ENCODE peak calls at places on chromosome 10, in ten cellular contexts. R, N, K, G, P, V, X, Y, S and J are unnamed samples.

GRCh38 chr10:46329690-46330016 is 42.9 kb downstream of the ANTXRL start:
- DNase-seq in R (peak; percentile 67), N (no peak), K (no peak), G (no peak), P (no peak), V (no peak), X (peak; percentile 39), Y (no peak), S (no peak), J (no peak)

GRCh38 chr10:43857206-43857952 is 208.7 kb upstream of the ZNF32 start:
- DNase-seq in R (no peak), N (peak; percentile 30), K (no peak), G (peak; percentile 97), P (peak; percentile 66), V (no peak), X (no peak), Y (no peak), S (no peak), J (no peak)

GRCh38 chr10:71795248-71795647 is 21.9 kb upstream of the VSIR start:
- DNase-seq in R (peak; percentile 86), N (peak; percentile 38), K (peak; percentile 49), G (peak; percentile 18), P (no peak), V (no peak), X (no peak), Y (no peak), S (no peak), J (no peak)

GRCh38 chr10:126598009-126598408 is 72.5 kb downstream of the C10orf90 start:
- DNase-seq in R (peak; percentile 89), N (peak; percentile 75), K (peak; percentile 56), G (peak; percentile 26), P (no peak), V (no peak), X (no peak), Y (no peak), S (no peak), J (peak; percentile 11)

GRCh38 chr10:68327889-68328786 is 3.7 kb upstream of the HNRNPH3 start:
- DNase-seq in R (no peak), N (no peak), K (peak; percentile 24), G (peak; percentile 68), P (no peak), V (no peak), X (no peak), Y (no peak), S (no peak), J (no peak)

GRCh38 chr10:80966326-80966986 is 428.8 kb downstream of the SH2D4B start:
- DNase-seq in R (no peak), N (no peak), K (no peak), G (no peak), P (no peak), V (no peak), X (no peak), Y (no peak), S (no peak), J (no peak)

GRCh38 chr10:17147884-17148494 is 18.4 kb upstream of the CUBN start:
- DNase-seq in R (no peak), N (no peak), K (no peak), G (no peak), P (no peak), V (no peak), X (no peak), Y (no peak), S (no peak), J (no peak)

GRCh38 chr10:87608756-87609155 is 50.9 kb upstream of the PAPSS2 start:
- DNase-seq in R (no peak), N (no peak), K (peak; percentile 80), G (no peak), P (no peak), V (no peak), X (no peak), Y (no peak), S (no peak), J (no peak)

GRCh38 chr10:29496341-29497162 is 138.2 kb downstream of the SVIL start:
- DNase-seq in R (peak; percentile 96), N (peak; percentile 71), K (peak; percentile 71), G (peak; percentile 52), P (no peak), V (peak; percentile 76), X (peak; percentile 80), Y (peak; percentile 40), S (peak; percentile 86), J (peak; percentile 61)

DNA sequence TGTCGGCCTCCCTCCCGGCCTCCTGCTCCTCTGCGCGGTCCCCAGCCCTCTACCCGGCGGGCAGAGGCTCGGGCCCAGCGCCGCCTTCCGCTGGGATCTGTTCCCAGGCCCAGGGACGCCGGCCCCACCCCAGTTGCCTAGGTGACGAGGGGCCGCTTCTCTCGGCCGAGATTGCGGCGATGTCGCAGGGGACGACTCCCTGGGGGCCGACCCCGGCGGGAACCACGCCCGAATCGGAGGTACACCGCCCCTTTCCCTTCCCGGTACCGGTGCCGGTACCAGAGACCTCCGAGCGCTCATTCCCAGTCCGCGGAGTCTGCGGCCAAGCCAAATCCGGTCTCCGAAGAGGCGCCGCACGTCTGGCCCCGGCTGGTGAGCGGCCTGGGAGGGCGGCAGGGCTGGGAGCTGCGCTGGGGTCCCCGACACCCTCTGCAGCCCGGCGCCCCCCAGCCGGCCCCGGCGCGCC is at the start of gene CABCOCO1:
- DNase-seq in R (peak; percentile 93), N (peak; percentile 91), K (peak; percentile 48), G (peak; percentile 71), P (no peak), V (peak; percentile 42), X (peak; percentile 69), Y (no peak), S (peak; percentile 79), J (no peak)
- TF ChIP-seq CTCF in R (peak; percentile 48), N (peak; percentile 55), K (peak; percentile 17), G (peak; percentile 17), P (peak; percentile 28), V (peak; percentile 12), X (peak; percentile 31), Y (no peak), S (peak; percentile 9), J (no peak)

DNA sequence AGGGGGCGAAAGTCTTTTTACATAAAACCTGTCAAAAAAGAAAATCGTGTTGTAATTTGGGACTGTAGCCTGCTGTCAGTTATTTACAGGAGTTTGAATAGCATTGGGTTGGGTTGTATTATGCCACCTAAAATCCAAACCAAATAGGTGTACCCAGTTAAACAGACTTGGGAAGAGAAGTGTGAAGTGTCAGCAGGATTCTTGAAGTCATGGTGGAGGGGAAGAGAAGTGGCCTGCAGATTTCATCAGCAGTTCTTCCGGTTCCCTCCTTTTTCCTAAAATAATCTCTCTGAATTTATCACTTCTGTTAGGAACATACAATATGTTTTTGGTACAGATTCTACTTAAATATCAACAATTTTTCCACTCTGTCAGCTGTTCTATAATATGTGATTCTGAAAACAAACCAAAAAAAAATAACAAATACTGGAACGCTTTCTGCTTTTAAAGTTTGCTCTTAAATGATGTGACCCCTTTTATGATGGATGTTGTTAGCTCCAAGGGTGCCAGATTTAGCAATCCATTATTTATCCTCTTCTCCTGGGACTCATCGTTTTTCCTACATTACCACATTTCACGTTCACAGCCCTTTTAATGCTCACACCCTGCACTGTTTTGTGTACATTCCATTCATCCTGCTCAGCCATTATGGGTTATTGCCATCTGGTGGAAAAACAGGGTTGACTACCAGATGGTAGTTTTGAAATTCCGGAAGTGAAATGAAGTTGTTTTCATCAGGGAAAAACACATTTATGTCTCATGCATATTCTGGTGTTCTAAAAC is 18.7 kb upstream of the ARHGAP12 start:
- DNase-seq in R (no peak), N (peak; percentile 86), K (peak; percentile 93), G (peak; percentile 91), P (peak; percentile 88), V (no peak), X (no peak), Y (no peak), S (no peak), J (no peak)
- TF ChIP-seq CTCF in R (no peak), N (peak; percentile 69), K (peak; percentile 67), G (peak; percentile 36), P (no peak), V (peak; percentile 39), X (peak; percentile 57), Y (peak; percentile 71), S (peak; percentile 48), J (no peak)

GRCh38 chr10:92421550-92421949 is 130.6 kb downstream of the MARCHF5 start:
- DNase-seq in R (no peak), N (no peak), K (no peak), G (no peak), P (no peak), V (no peak), X (no peak), Y (no peak), S (no peak), J (no peak)

GRCh38 chr10:92418891-92419290 is 127.9 kb downstream of the MARCHF5 start:
- DNase-seq in R (no peak), N (no peak), K (no peak), G (no peak), P (no peak), V (no peak), X (no peak), Y (no peak), S (no peak), J (no peak)

GRCh38 chr10:92420554-92421275 is 129.7 kb downstream of the MARCHF5 start:
- DNase-seq in R (peak; percentile 73), N (no peak), K (no peak), G (no peak), P (no peak), V (no peak), X (no peak), Y (no peak), S (no peak), J (no peak)

GRCh38 chr10:92418221-92418620 is 127.3 kb downstream of the MARCHF5 start:
- DNase-seq in R (no peak), N (no peak), K (no peak), G (no peak), P (no peak), V (no peak), X (no peak), Y (no peak), S (no peak), J (no peak)

DNA sequence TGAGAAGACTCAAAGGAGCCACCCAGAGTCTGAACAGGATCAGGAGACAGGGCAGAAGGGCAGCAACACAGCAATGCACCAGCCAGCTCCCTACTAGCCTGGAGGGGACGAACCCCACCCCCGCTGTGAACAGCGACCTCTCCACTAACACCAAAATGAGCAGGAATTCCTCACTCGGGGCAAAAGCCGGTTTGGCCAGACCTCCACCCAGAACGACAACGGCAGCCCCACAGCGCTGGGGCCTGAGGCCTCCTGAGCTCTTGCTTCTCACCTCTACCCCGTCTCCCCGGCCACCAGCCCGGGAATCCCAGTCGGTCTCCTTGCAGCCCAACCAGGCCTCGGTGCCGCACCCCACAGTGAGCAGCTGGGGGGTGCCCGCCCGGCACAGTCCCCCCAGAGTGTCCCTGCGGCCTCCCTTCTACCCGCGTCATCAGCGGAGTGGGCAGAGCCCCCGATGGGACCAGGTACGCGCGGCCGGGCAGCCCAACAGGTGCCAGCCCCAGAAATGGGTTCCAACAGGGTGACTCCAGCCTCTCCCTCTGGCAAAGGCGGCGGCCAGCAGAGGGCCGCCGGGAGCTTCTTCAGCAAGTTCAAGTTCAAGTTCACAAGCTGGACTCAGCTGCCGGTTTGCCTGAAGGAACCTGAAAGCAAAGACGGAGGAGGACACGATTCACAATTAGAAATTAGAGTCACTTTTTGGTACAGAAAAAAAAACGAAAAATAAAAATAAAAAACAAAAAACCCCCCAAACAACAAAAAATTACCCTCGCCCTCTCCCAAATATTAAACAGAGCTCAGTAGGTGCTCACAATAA is 129.0 kb downstream of the MARCHF5 start:
- DNase-seq in R (peak; percentile 88), N (no peak), K (peak; percentile 29), G (peak; percentile 33), P (no peak), V (peak; percentile 41), X (no peak), Y (peak; percentile 33), S (no peak), J (no peak)
- TF ChIP-seq CTCF in R (peak; percentile 76), N (no peak), K (peak; percentile 31), G (peak; percentile 63), P (peak; percentile 64), V (peak; percentile 51), X (peak; percentile 34), Y (no peak), S (peak; percentile 23), J (no peak)

GRCh38 chr10:23438547-23439451 is at the start of gene OTUD1:
- DNase-seq in R (peak; percentile 94), N (peak; percentile 90), K (peak; percentile 95), G (peak; percentile 86), P (peak; percentile 77), V (peak; percentile 97), X (peak; percentile 98), Y (peak; percentile 96), S (peak; percentile 98), J (peak; percentile 97)
- TF ChIP-seq CTCF in R (peak; percentile 27), N (no peak), K (peak; percentile 12), G (peak; percentile 7), P (peak; percentile 16), V (peak; percentile 11), X (peak; percentile 26), Y (peak; percentile 54), S (peak; percentile 11), J (no peak)